ENCODE peak calls at places on chromosomes 1 and 21, in ten cellular contexts. K, G, I, T, J, X, L, Q, A and Z are unnamed samples.

GRCh38 chr1:41342774-41343355 is 18.4 kb upstream of the FOXO6 start:
- DNase-seq in Q (no peak), G (no peak), K (no peak), T (no peak), J (no peak), I (no peak), X (no peak), A (no peak), L (no peak), Z (no peak)

GRCh38 chr1:3423245-3423829 is 31.1 kb upstream of the ARHGEF16 start:
- DNase-seq in A (no peak), L (no peak), X (peak), I (no peak), T (no peak), G (no peak), K (no peak), J (peak), Q (peak), Z (no peak)

GRCh38 chr1:15966081-15966955 is 9.6 kb downstream of the ZBTB17 start:
- DNase-seq in L (peak), J (no peak), K (peak), A (no peak), X (no peak), I (peak), Q (peak), T (no peak), G (peak), Z (no peak)

GRCh38 chr1:4801192-4801924 is 146.9 kb downstream of the AJAP1 start:
- DNase-seq in G (peak), J (peak), I (no peak), K (no peak), T (no peak), A (no peak), L (no peak), X (no peak), Q (no peak), Z (no peak)

GRCh38 chr1:182617734-182618288 is 13.6 kb upstream of the RGS16 start:
- DNase-seq in X (no peak), Q (no peak), I (no peak), T (no peak), K (no peak), A (no peak), G (peak), J (no peak), L (no peak), Z (no peak)

GRCh38 chr1:118101445-118101844 is 83.6 kb downstream of the SPAG17 start:
- DNase-seq in G (peak), X (no peak), T (no peak), K (no peak), I (no peak), L (no peak), J (no peak), Q (no peak), A (no peak), Z (peak)

GRCh38 chr21:22575165-22575584 is 1577.0 kb downstream of the NCAM2 start:
- DNase-seq in A (peak), J (no peak), Q (peak), I (no peak), L (no peak), G (no peak), T (no peak), K (no peak), X (peak), Z (peak)

GRCh38 chr1:39987869-39988268 is 32.9 kb downstream of the MFSD2A start:
- DNase-seq in T (no peak), K (no peak), I (no peak), J (no peak), X (no peak), L (no peak), G (no peak), A (no peak), Q (peak), Z (no peak)

GRCh38 chr1:166040635-166041034 is 126.2 kb downstream of the FAM78B start:
- DNase-seq in T (no peak), L (no peak), K (no peak), A (no peak), I (no peak), J (no peak), X (no peak), Q (no peak), G (no peak), Z (no peak)

GRCh38 chr21:44742418-44743153 is 31.2 kb upstream of the TSPEAR start:
- DNase-seq in K (no peak), A (peak), L (no peak), I (no peak), X (peak), T (no peak), Q (peak), J (no peak), G (no peak), Z (no peak)

GRCh38 chr1:40029608-40030007 is 10.9 kb upstream of the CAP1 start:
- DNase-seq in X (peak), A (no peak), J (no peak), K (no peak), G (no peak), L (no peak), T (no peak), I (no peak), Q (no peak), Z (no peak)

GRCh38 chr1:10170362-10170665 is 40.1 kb upstream of the KIF1B start:
- DNase-seq in J (no peak), K (no peak), Q (no peak), G (no peak), X (no peak), L (no peak), A (no peak), T (no peak), I (no peak), Z (no peak)

GRCh38 chr1:5637171-5637570 is 355.1 kb downstream of the NPHP4 start:
- DNase-seq in G (no peak), L (no peak), I (no peak), J (no peak), K (peak), Q (no peak), T (no peak), A (peak), X (peak), Z (no peak)

GRCh38 chr21:42161957-42162681 is 56.8 kb upstream of the ABCG1 start:
- DNase-seq in K (no peak), I (peak), L (peak), G (peak), J (no peak), A (no peak), Q (no peak), X (no peak), T (no peak), Z (no peak)

GRCh38 chr1:85616011-85616705 is 35.6 kb downstream of the CCN1 start:
- DNase-seq in J (peak), I (no peak), T (no peak), K (no peak), X (no peak), A (no peak), G (no peak), L (no peak), Q (peak), Z (no peak)

GRCh38 chr1:41241748-41242644 is at the start of gene SCMH1:
- DNase-seq in J (peak), L (peak), I (peak), T (no peak), G (peak), X (peak), Q (peak), A (peak), K (peak), Z (peak)

GRCh38 chr1:77579547-77579946 is 102.9 kb downstream of the ZZZ3 start:
- DNase-seq in X (no peak), K (no peak), I (no peak), G (no peak), A (peak), J (no peak), T (no peak), L (no peak), Q (no peak), Z (no peak)

GRCh38 chr1:91548382-91549040 is 47.9 kb downstream of the CDC7 start:
- DNase-seq in K (no peak), A (no peak), L (no peak), T (no peak), X (no peak), Q (no peak), G (no peak), I (peak), J (no peak), Z (no peak)

GRCh38 chr1:228150021-228150457 is 309 bp downstream of the GJC2 start:
- DNase-seq in I (no peak), T (no peak), L (peak), G (no peak), Q (no peak), X (no peak), K (no peak), A (no peak), J (peak), Z (no peak)

GRCh38 chr1:97553975-97554374 is 366.9 kb downstream of the DPYD start:
- DNase-seq in I (no peak), A (no peak), K (no peak), J (no peak), X (no peak), T (no peak), Q (no peak), L (no peak), G (no peak), Z (no peak)

GRCh38 chr1:203169770-203170520 is 5.7 kb downstream of the MYBPH start:
- DNase-seq in T (no peak), I (no peak), G (no peak), X (no peak), K (no peak), Q (no peak), J (no peak), A (no peak), L (no peak), Z (no peak)

GRCh38 chr1:9317591-9318331 is 25.1 kb downstream of the SPSB1 start:
- DNase-seq in L (no peak), G (peak), X (no peak), I (no peak), K (no peak), T (no peak), Q (peak), J (peak), A (no peak), Z (peak)

GRCh38 chr1:11422701-11423100 is 56.3 kb upstream of the DISP3 start:
- DNase-seq in K (no peak), X (no peak), I (no peak), L (no peak), Q (no peak), T (no peak), J (no peak), A (no peak), G (no peak), Z (no peak)

GRCh38 chr1:27066313-27066630 is 53.6 kb upstream of the TENT5B start:
- DNase-seq in G (no peak), Q (no peak), T (no peak), X (no peak), I (no peak), J (no peak), L (no peak), K (no peak), A (no peak), Z (no peak)

GRCh38 chr1:167676205-167676915 is 45.4 kb upstream of the MPZL1 start:
- DNase-seq in L (no peak), J (no peak), Q (no peak), X (no peak), A (no peak), K (no peak), T (no peak), G (no peak), I (no peak), Z (no peak)

GRCh38 chr1:92736395-92736794 is 48.5 kb downstream of the EVI5 start:
- DNase-seq in Q (peak), L (no peak), J (no peak), A (peak), K (no peak), X (peak), G (no peak), T (no peak), I (no peak), Z (no peak)

GRCh38 chr1:59504281-59504680 is 207.4 kb downstream of the FGGY start:
- DNase-seq in Q (no peak), T (no peak), G (no peak), J (no peak), L (no peak), I (no peak), X (no peak), A (no peak), K (no peak), Z (no peak)

GRCh38 chr1:42756956-42757891 is 9.6 kb downstream of the P3H1 start:
- DNase-seq in J (no peak), L (no peak), I (no peak), Q (peak), T (no peak), G (peak), K (no peak), X (peak), A (peak), Z (peak)

GRCh38 chr1:87463917-87464565 is 135.4 kb downstream of the LMO4 start:
- DNase-seq in J (no peak), G (no peak), T (no peak), L (no peak), I (no peak), Q (no peak), X (peak), A (no peak), K (no peak), Z (no peak)

GRCh38 chr1:52454779-52455178 is 50.4 kb downstream of the PRPF38A start:
- DNase-seq in J (no peak), K (no peak), I (no peak), A (no peak), L (no peak), T (no peak), X (no peak), G (no peak), Q (no peak), Z (no peak)

GRCh38 chr1:32303997-32304622 is 12.2 kb downstream of the HDAC1 start:
- DNase-seq in J (no peak), I (no peak), G (peak), Q (no peak), A (no peak), L (no peak), X (no peak), K (no peak), T (no peak), Z (no peak)

GRCh38 chr21:14748662-14749061 is 202.5 kb upstream of the SAMSN1 start:
- DNase-seq in L (no peak), G (no peak), I (no peak), T (no peak), Q (no peak), A (no peak), K (no peak), J (no peak), X (no peak), Z (no peak)

GRCh38 chr1:231951399-231951798 is 324.8 kb downstream of the DISC1 start:
- DNase-seq in X (no peak), K (no peak), J (no peak), I (no peak), Q (peak), A (peak), G (peak), L (no peak), T (no peak), Z (no peak)

GRCh38 chr1:206023682-206024081 is at the start of gene CTSE:
- DNase-seq in Q (no peak), A (no peak), J (no peak), L (no peak), I (no peak), G (no peak), K (no peak), X (no peak), T (no peak), Z (no peak)

GRCh38 chr1:109535971-109536491 is 3.6 kb upstream of the GPR61 start:
- DNase-seq in T (no peak), L (no peak), J (peak), K (no peak), I (no peak), X (no peak), G (no peak), A (no peak), Q (no peak), Z (no peak)

GRCh38 chr1:223455470-223455869 is 62.3 kb downstream of the CCDC185 start:
- DNase-seq in Q (no peak), L (no peak), X (no peak), T (no peak), G (no peak), J (no peak), K (no peak), I (no peak), A (no peak), Z (no peak)

GRCh38 chr1:32335619-32335950 is 448 bp downstream of the MARCKSL1 start:
- DNase-seq in L (no peak), G (no peak), K (no peak), I (no peak), A (no peak), J (no peak), Q (no peak), X (no peak), T (no peak), Z (no peak)

GRCh38 chr1:205942631-205943159 is 561 bp downstream of the SLC26A9 start:
- DNase-seq in A (no peak), K (no peak), T (no peak), X (no peak), G (no peak), Q (no peak), J (no peak), L (no peak), I (no peak), Z (no peak)